ENCODE peak calls at places on chromosomes 4 and X, in eight cellular contexts. One of them, this sample, is unnamed.

GRCh38 chrX:150227321-150227860 is 135.7 kb upstream of the MAMLD1 start:
- DNase-seq in M059J: peak; percentile 14
- DNase-seq in choroid plexus epithelial cell: no peak
- DNase-seq in activated CD4-positive, alpha-beta T cell treated with anti-CD3 and anti-CD28 coated beads, Interleukin-2, amount 10 ng/mL, durations not matched to agents 7 days and 5 days: no peak
- DNase-seq in AG08395: no peak
- DNase-seq in Peyer's patch: no peak
- DNase-seq in stimulated activated CD4-positive, alpha-beta T cell treated with anti-CD3 and anti-CD28 coated beads, Interleukin-1b, Interleukin-23, amount 100 ng/mL, for 24 hours: no peak
- DNase-seq in fibroblast of the conjunctiva: no peak
- DNase-seq in this sample: peak; percentile 5

GRCh38 chr4:138616775-138617174 is 374.6 kb upstream of the SLC7A11 start:
- DNase-seq in M059J: no peak
- DNase-seq in choroid plexus epithelial cell: peak; percentile 73
- DNase-seq in activated CD4-positive, alpha-beta T cell treated with anti-CD3 and anti-CD28 coated beads, Interleukin-2, amount 10 ng/mL, durations not matched to agents 7 days and 5 days: no peak
- DNase-seq in AG08395: no peak
- DNase-seq in Peyer's patch: no peak
- DNase-seq in stimulated activated CD4-positive, alpha-beta T cell treated with anti-CD3 and anti-CD28 coated beads, Interleukin-1b, Interleukin-23, amount 100 ng/mL, for 24 hours: no peak
- DNase-seq in fibroblast of the conjunctiva: no peak
- DNase-seq in this sample: no peak

GRCh38 chr4:153205028-153205648 is 895 bp downstream of the TRIM2 start:
- DNase-seq in M059J: peak; percentile 72
- DNase-seq in choroid plexus epithelial cell: no peak
- DNase-seq in activated CD4-positive, alpha-beta T cell treated with anti-CD3 and anti-CD28 coated beads, Interleukin-2, amount 10 ng/mL, durations not matched to agents 7 days and 5 days: peak; percentile 46
- DNase-seq in AG08395: no peak
- DNase-seq in Peyer's patch: no peak
- DNase-seq in stimulated activated CD4-positive, alpha-beta T cell treated with anti-CD3 and anti-CD28 coated beads, Interleukin-1b, Interleukin-23, amount 100 ng/mL, for 24 hours: no peak
- DNase-seq in fibroblast of the conjunctiva: no peak
- DNase-seq in this sample: no peak

GRCh38 chr4:85964298-85964697 is 395.6 kb downstream of the MAPK10 start:
- DNase-seq in M059J: peak; percentile 32
- DNase-seq in choroid plexus epithelial cell: peak; percentile 38
- DNase-seq in activated CD4-positive, alpha-beta T cell treated with anti-CD3 and anti-CD28 coated beads, Interleukin-2, amount 10 ng/mL, durations not matched to agents 7 days and 5 days: no peak
- DNase-seq in AG08395: no peak
- DNase-seq in Peyer's patch: no peak
- DNase-seq in stimulated activated CD4-positive, alpha-beta T cell treated with anti-CD3 and anti-CD28 coated beads, Interleukin-1b, Interleukin-23, amount 100 ng/mL, for 24 hours: no peak
- DNase-seq in fibroblast of the conjunctiva: no peak
- DNase-seq in this sample: no peak

GRCh38 chr4:2332976-2333319 is 71.0 kb upstream of the MXD4 start:
- DNase-seq in M059J: no peak
- DNase-seq in choroid plexus epithelial cell: no peak
- DNase-seq in activated CD4-positive, alpha-beta T cell treated with anti-CD3 and anti-CD28 coated beads, Interleukin-2, amount 10 ng/mL, durations not matched to agents 7 days and 5 days: no peak
- DNase-seq in AG08395: no peak
- DNase-seq in Peyer's patch: no peak
- DNase-seq in stimulated activated CD4-positive, alpha-beta T cell treated with anti-CD3 and anti-CD28 coated beads, Interleukin-1b, Interleukin-23, amount 100 ng/mL, for 24 hours: no peak
- DNase-seq in fibroblast of the conjunctiva: no peak
- DNase-seq in this sample: no peak

GRCh38 chr4:109434007-109434792 is 585 bp downstream of the SEC24B start:
- DNase-seq in M059J: peak; percentile 22
- DNase-seq in choroid plexus epithelial cell: peak; percentile 33
- DNase-seq in activated CD4-positive, alpha-beta T cell treated with anti-CD3 and anti-CD28 coated beads, Interleukin-2, amount 10 ng/mL, durations not matched to agents 7 days and 5 days: peak; percentile 20
- DNase-seq in AG08395: peak; percentile 18
- DNase-seq in Peyer's patch: peak; percentile 28
- DNase-seq in stimulated activated CD4-positive, alpha-beta T cell treated with anti-CD3 and anti-CD28 coated beads, Interleukin-1b, Interleukin-23, amount 100 ng/mL, for 24 hours: no peak
- DNase-seq in fibroblast of the conjunctiva: no peak
- DNase-seq in this sample: peak; percentile 42

GRCh38 chrX:13014111-13015094 is 30.0 kb downstream of the FAM9C start:
- DNase-seq in M059J: peak; percentile 48
- DNase-seq in choroid plexus epithelial cell: peak; percentile 41
- DNase-seq in activated CD4-positive, alpha-beta T cell treated with anti-CD3 and anti-CD28 coated beads, Interleukin-2, amount 10 ng/mL, durations not matched to agents 7 days and 5 days: no peak
- DNase-seq in AG08395: no peak
- DNase-seq in Peyer's patch: no peak
- DNase-seq in stimulated activated CD4-positive, alpha-beta T cell treated with anti-CD3 and anti-CD28 coated beads, Interleukin-1b, Interleukin-23, amount 100 ng/mL, for 24 hours: no peak
- DNase-seq in fibroblast of the conjunctiva: no peak
- DNase-seq in this sample: no peak

GRCh38 chrX:146604196-146604595 is 205.4 kb upstream of the CXorf51B start:
- DNase-seq in M059J: no peak
- DNase-seq in choroid plexus epithelial cell: no peak
- DNase-seq in activated CD4-positive, alpha-beta T cell treated with anti-CD3 and anti-CD28 coated beads, Interleukin-2, amount 10 ng/mL, durations not matched to agents 7 days and 5 days: no peak
- DNase-seq in AG08395: no peak
- DNase-seq in Peyer's patch: no peak
- DNase-seq in stimulated activated CD4-positive, alpha-beta T cell treated with anti-CD3 and anti-CD28 coated beads, Interleukin-1b, Interleukin-23, amount 100 ng/mL, for 24 hours: no peak
- DNase-seq in fibroblast of the conjunctiva: no peak
- DNase-seq in this sample: no peak

GRCh38 chr4:169243808-169244207 is 26.9 kb downstream of the SH3RF1 start:
- DNase-seq in M059J: peak; percentile 38
- DNase-seq in choroid plexus epithelial cell: peak; percentile 93
- DNase-seq in activated CD4-positive, alpha-beta T cell treated with anti-CD3 and anti-CD28 coated beads, Interleukin-2, amount 10 ng/mL, durations not matched to agents 7 days and 5 days: no peak
- DNase-seq in AG08395: peak; percentile 56
- DNase-seq in Peyer's patch: no peak
- DNase-seq in stimulated activated CD4-positive, alpha-beta T cell treated with anti-CD3 and anti-CD28 coated beads, Interleukin-1b, Interleukin-23, amount 100 ng/mL, for 24 hours: no peak
- DNase-seq in fibroblast of the conjunctiva: peak; percentile 74
- DNase-seq in this sample: no peak

GRCh38 chr4:85681194-85681803 is 206.3 kb downstream of the ARHGAP24 start:
- DNase-seq in M059J: peak; percentile 91
- DNase-seq in choroid plexus epithelial cell: peak; percentile 99
- DNase-seq in activated CD4-positive, alpha-beta T cell treated with anti-CD3 and anti-CD28 coated beads, Interleukin-2, amount 10 ng/mL, durations not matched to agents 7 days and 5 days: no peak
- DNase-seq in AG08395: peak; percentile 86
- DNase-seq in Peyer's patch: peak; percentile 72
- DNase-seq in stimulated activated CD4-positive, alpha-beta T cell treated with anti-CD3 and anti-CD28 coated beads, Interleukin-1b, Interleukin-23, amount 100 ng/mL, for 24 hours: no peak
- DNase-seq in fibroblast of the conjunctiva: peak; percentile 98
- DNase-seq in this sample: peak; percentile 38

GRCh38 chrX:120839506-120839905 is 36.2 kb downstream of the CT47B1 start:
- DNase-seq in M059J: peak; percentile 59
- DNase-seq in choroid plexus epithelial cell: peak; percentile 13
- DNase-seq in activated CD4-positive, alpha-beta T cell treated with anti-CD3 and anti-CD28 coated beads, Interleukin-2, amount 10 ng/mL, durations not matched to agents 7 days and 5 days: no peak
- DNase-seq in AG08395: peak; percentile 26
- DNase-seq in Peyer's patch: no peak
- DNase-seq in stimulated activated CD4-positive, alpha-beta T cell treated with anti-CD3 and anti-CD28 coated beads, Interleukin-1b, Interleukin-23, amount 100 ng/mL, for 24 hours: no peak
- DNase-seq in fibroblast of the conjunctiva: no peak
- DNase-seq in this sample: no peak

GRCh38 chr4:71752383-71753042 is 31.4 kb downstream of the GC start:
- DNase-seq in M059J: peak; percentile 8
- DNase-seq in choroid plexus epithelial cell: no peak
- DNase-seq in activated CD4-positive, alpha-beta T cell treated with anti-CD3 and anti-CD28 coated beads, Interleukin-2, amount 10 ng/mL, durations not matched to agents 7 days and 5 days: no peak
- DNase-seq in AG08395: no peak
- DNase-seq in Peyer's patch: no peak
- DNase-seq in stimulated activated CD4-positive, alpha-beta T cell treated with anti-CD3 and anti-CD28 coated beads, Interleukin-1b, Interleukin-23, amount 100 ng/mL, for 24 hours: no peak
- DNase-seq in fibroblast of the conjunctiva: no peak
- DNase-seq in this sample: no peak

GRCh38 chr4:123744664-123745290 is 348.2 kb downstream of the SPRY1 start:
- DNase-seq in M059J: no peak
- DNase-seq in choroid plexus epithelial cell: peak; percentile 94
- DNase-seq in activated CD4-positive, alpha-beta T cell treated with anti-CD3 and anti-CD28 coated beads, Interleukin-2, amount 10 ng/mL, durations not matched to agents 7 days and 5 days: no peak
- DNase-seq in AG08395: no peak
- DNase-seq in Peyer's patch: no peak
- DNase-seq in stimulated activated CD4-positive, alpha-beta T cell treated with anti-CD3 and anti-CD28 coated beads, Interleukin-1b, Interleukin-23, amount 100 ng/mL, for 24 hours: no peak
- DNase-seq in fibroblast of the conjunctiva: no peak
- DNase-seq in this sample: peak; percentile 39

GRCh38 chr4:95537181-95537580 is 11.6 kb downstream of the UNC5C start:
- DNase-seq in M059J: no peak
- DNase-seq in choroid plexus epithelial cell: no peak
- DNase-seq in activated CD4-positive, alpha-beta T cell treated with anti-CD3 and anti-CD28 coated beads, Interleukin-2, amount 10 ng/mL, durations not matched to agents 7 days and 5 days: no peak
- DNase-seq in AG08395: no peak
- DNase-seq in Peyer's patch: no peak
- DNase-seq in stimulated activated CD4-positive, alpha-beta T cell treated with anti-CD3 and anti-CD28 coated beads, Interleukin-1b, Interleukin-23, amount 100 ng/mL, for 24 hours: no peak
- DNase-seq in fibroblast of the conjunctiva: no peak
- DNase-seq in this sample: no peak

GRCh38 chr4:89164400-89164799 is 53.1 kb downstream of the TIGD2 start:
- DNase-seq in M059J: no peak
- DNase-seq in choroid plexus epithelial cell: no peak
- DNase-seq in activated CD4-positive, alpha-beta T cell treated with anti-CD3 and anti-CD28 coated beads, Interleukin-2, amount 10 ng/mL, durations not matched to agents 7 days and 5 days: no peak
- DNase-seq in AG08395: no peak
- DNase-seq in Peyer's patch: no peak
- DNase-seq in stimulated activated CD4-positive, alpha-beta T cell treated with anti-CD3 and anti-CD28 coated beads, Interleukin-1b, Interleukin-23, amount 100 ng/mL, for 24 hours: no peak
- DNase-seq in fibroblast of the conjunctiva: no peak
- DNase-seq in this sample: no peak

GRCh38 chr4:11698846-11699590 is 270.3 kb upstream of the HS3ST1 start:
- DNase-seq in M059J: peak; percentile 86
- DNase-seq in choroid plexus epithelial cell: peak; percentile 25
- DNase-seq in activated CD4-positive, alpha-beta T cell treated with anti-CD3 and anti-CD28 coated beads, Interleukin-2, amount 10 ng/mL, durations not matched to agents 7 days and 5 days: no peak
- DNase-seq in AG08395: no peak
- DNase-seq in Peyer's patch: no peak
- DNase-seq in stimulated activated CD4-positive, alpha-beta T cell treated with anti-CD3 and anti-CD28 coated beads, Interleukin-1b, Interleukin-23, amount 100 ng/mL, for 24 hours: no peak
- DNase-seq in fibroblast of the conjunctiva: no peak
- DNase-seq in this sample: no peak